ENCODE peak calls at places on chromosomes 13 and 19, in seven cellular contexts. D is effector CD4-positive, alpha-beta T cell; P is sigmoid colon; J is spleen; M is NCI-H460; X is NCI-H1436; S is OCI-M1. L is an unnamed sample.

GRCh38 chr13:73179906-73180305 is 121.1 kb downstream of the KLF5 start:
- DNase-seq in X (no peak), D (no peak), S (no peak), P (no peak), M (no peak), J (no peak), L (no peak)

GRCh38 chr19:44587863-44588752 is 25.3 kb upstream of the IGSF23 start:
- DNase-seq in X (no peak), M (peak; percentile 45), D (no peak), J (no peak), S (peak; percentile 99), P (no peak), L (peak; percentile 6)

GRCh38 chr19:45340232-45340898 is at the start of gene KLC3:
- DNase-seq in D (peak; percentile 21), S (peak; percentile 31), J (peak; percentile 68), M (no peak), X (peak; percentile 50), P (no peak), L (no peak)

GRCh38 chr19:46713781-46714522 is 3.0 kb downstream of the PRKD2 start:
- DNase-seq in D (peak; percentile 74), S (peak; percentile 80), J (peak; percentile 95), X (peak; percentile 61), M (peak; percentile 24), P (peak; percentile 96), L (peak; percentile 53)

GRCh38 chr19:10518444-10519361 is 1.5 kb upstream of the S1PR5 start:
- DNase-seq in J (no peak), S (no peak), X (no peak), D (no peak), M (no peak), P (no peak), L (no peak)

GRCh38 chr13:51234676-51235075 is 12.5 kb downstream of the FAM124A start:
- DNase-seq in P (no peak), J (no peak), S (no peak), D (no peak), M (no peak), X (no peak), L (no peak)

GRCh38 chr19:16856091-16856490 is 26.9 kb downstream of the SIN3B start:
- DNase-seq in X (no peak), D (no peak), P (no peak), S (no peak), M (no peak), J (no peak), L (no peak)

GRCh38 chr19:13831560-13832056 is 36.4 kb downstream of the ZSWIM4 start:
- DNase-seq in D (no peak), X (no peak), S (no peak), P (peak; percentile 66), J (no peak), M (no peak), L (no peak)

GRCh38 chr13:108807841-108808240 is 178.4 kb downstream of the MYO16 start:
- DNase-seq in D (no peak), J (no peak), P (no peak), X (no peak), M (no peak), S (no peak), L (no peak)

GRCh38 chr13:42396501-42396900 is 124.5 kb downstream of the AKAP11 start:
- DNase-seq in D (peak; percentile 12), J (peak; percentile 83), M (no peak), X (no peak), P (no peak), S (no peak), L (no peak)

GRCh38 chr19:10230155-10230903 is 802 bp downstream of the S1PR2 start:
- DNase-seq in M (no peak), X (no peak), J (peak; percentile 83), S (peak; percentile 64), D (peak; percentile 72), P (peak; percentile 80), L (no peak)

GRCh38 chr19:16325671-16326400 is 1.2 kb downstream of the KLF2 start:
- DNase-seq in J (peak; percentile 89), S (no peak), M (no peak), P (peak; percentile 84), D (peak; percentile 40), X (no peak), L (no peak)

GRCh38 chr13:86188170-86188569 is 389.0 kb upstream of the SLITRK6 start:
- DNase-seq in M (no peak), X (no peak), P (no peak), D (no peak), S (no peak), J (no peak), L (no peak)

GRCh38 chr13:74661851-74662250 is 527.6 kb upstream of the KLF12 start:
- DNase-seq in M (no peak), J (no peak), D (no peak), X (no peak), S (no peak), P (no peak), L (no peak)

GRCh38 chr13:79393564-79394249 is 12.3 kb downstream of the RBM26 start:
- DNase-seq in S (peak; percentile 65), J (peak; percentile 84), D (no peak), M (no peak), X (peak; percentile 86), P (no peak), L (no peak)

GRCh38 chr13:50989476-50989875 is 79.9 kb downstream of the RNASEH2B start:
- DNase-seq in J (no peak), M (no peak), X (no peak), S (peak; percentile 76), P (no peak), D (no peak), L (no peak)

GRCh38 chr19:45498411-45499195 is at the start of gene PPM1N:
- DNase-seq in P (no peak), X (peak; percentile 41), S (no peak), D (peak; percentile 49), J (peak; percentile 92), M (no peak), L (no peak)

GRCh38 chr19:23823952-23824389 is 65.3 kb upstream of the ZNF681 start:
- DNase-seq in M (no peak), J (no peak), X (no peak), P (no peak), D (no peak), S (peak; percentile 92), L (peak; percentile 78)

GRCh38 chr19:48556163-48556562 is 4.2 kb downstream of the SULT2B1 start:
- DNase-seq in P (no peak), S (no peak), D (no peak), J (no peak), X (no peak), M (peak; percentile 56), L (no peak)

GRCh38 chr19:37902668-37903067 is 3.7 kb downstream of the WDR87 start:
- DNase-seq in X (peak; percentile 89), P (peak; percentile 81), D (peak; percentile 80), M (peak; percentile 58), S (peak; percentile 90), J (peak; percentile 92), L (peak; percentile 55)

GRCh38 chr13:112128052-112128610 is 61.2 kb downstream of the SOX1 start:
- DNase-seq in D (no peak), X (no peak), S (no peak), M (no peak), J (peak; percentile 54), P (peak; percentile 57), L (no peak)

GRCh38 chr13:30421093-30422055 is 919 bp upstream of the UBE2L5 start:
- DNase-seq in S (peak; percentile 49), M (peak; percentile 49), P (peak; percentile 97), D (peak; percentile 24), J (peak; percentile 94), X (no peak), L (peak; percentile 79)

GRCh38 chr19:4429266-4430200 is 27.1 kb downstream of the CHAF1A start:
- DNase-seq in P (no peak), M (no peak), D (no peak), J (no peak), S (no peak), X (no peak), L (no peak)

GRCh38 chr13:69565334-69565733 is 542.3 kb upstream of the ATXN8OS start:
- DNase-seq in S (peak; percentile 56), M (peak; percentile 13), D (no peak), P (no peak), J (no peak), X (no peak), L (peak; percentile 69)

GRCh38 chr19:3135961-3136683 is at the start of gene GNA15:
- DNase-seq in P (no peak), J (peak; percentile 82), D (peak; percentile 23), X (no peak), M (no peak), S (peak; percentile 72), L (peak; percentile 59)

GRCh38 chr13:42277618-42278276 is 5.8 kb downstream of the AKAP11 start:
- DNase-seq in P (no peak), J (no peak), S (no peak), M (no peak), X (no peak), D (no peak), L (no peak)

GRCh38 chr13:108283110-108283509 is 13.6 kb downstream of the TNFSF13B start:
- DNase-seq in M (no peak), D (no peak), P (no peak), J (no peak), S (no peak), X (no peak), L (no peak)

GRCh38 chr13:113224486-113224885 is 15.1 kb downstream of the CUL4A start:
- DNase-seq in M (no peak), J (peak; percentile 10), X (no peak), D (no peak), P (no peak), S (no peak), L (no peak)

GRCh38 chr13:103102482-103102881 is 36.3 kb upstream of the SLC10A2 start:
- DNase-seq in P (no peak), J (no peak), D (no peak), M (no peak), X (no peak), S (no peak), L (no peak)

GRCh38 chr19:54254195-54254906 is 2.7 kb downstream of the LILRB5 start:
- DNase-seq in X (peak; percentile 23), M (no peak), D (no peak), J (no peak), P (peak; percentile 50), S (peak; percentile 7), L (no peak)